ENCODE peak calls at places on chromosomes 4 and X, in ten cellular contexts. One of them, this sample, is unnamed.

GRCh38 chrX:63275127-63275526 is 76.0 kb downstream of the SPIN4 start:
- DNase-seq in CD4-positive, alpha-beta T cell: no peak
- DNase-seq in pons: peak
- DNase-seq in mesenteric fat pad: no peak
- DNase-seq in activated CD8-positive, alpha-beta memory T cell treated with anti-CD3 and anti-CD28 coated beads, Interleukin-2, amount 50 U/mL, for 48 hours: peak
- DNase-seq in left lung: no peak
- DNase-seq in Calu3: peak
- DNase-seq in SK-N-SH: peak
- DNase-seq in activated CD4-positive, alpha-beta T cell treated with anti-CD3 and anti-CD28 coated beads for 48 hours: peak
- DNase-seq in LoVo: peak
- DNase-seq in this sample: no peak

GRCh38 chr4:105369988-105370387 is 103.9 kb downstream of the PPA2 start:
- DNase-seq in CD4-positive, alpha-beta T cell: no peak
- DNase-seq in LoVo: no peak
- DNase-seq in Calu3: no peak
- DNase-seq in activated CD8-positive, alpha-beta memory T cell treated with anti-CD3 and anti-CD28 coated beads, Interleukin-2, amount 50 U/mL, for 48 hours: no peak
- DNase-seq in activated CD4-positive, alpha-beta T cell treated with anti-CD3 and anti-CD28 coated beads for 48 hours: no peak
- DNase-seq in left lung: no peak
- DNase-seq in SK-N-SH: no peak
- DNase-seq in mesenteric fat pad: no peak
- DNase-seq in pons: no peak
- DNase-seq in this sample: no peak

GRCh38 chrX:148634591-148634990 is 134.2 kb downstream of the AFF2 start:
- DNase-seq in mesenteric fat pad: no peak
- DNase-seq in Calu3: no peak
- DNase-seq in CD4-positive, alpha-beta T cell: no peak
- DNase-seq in SK-N-SH: no peak
- DNase-seq in pons: no peak
- DNase-seq in left lung: no peak
- DNase-seq in activated CD4-positive, alpha-beta T cell treated with anti-CD3 and anti-CD28 coated beads for 48 hours: no peak
- DNase-seq in LoVo: no peak
- DNase-seq in activated CD8-positive, alpha-beta memory T cell treated with anti-CD3 and anti-CD28 coated beads, Interleukin-2, amount 50 U/mL, for 48 hours: no peak
- DNase-seq in this sample: no peak

GRCh38 chr4:26237916-26238315 is 82.9 kb upstream of the RBPJ start:
- DNase-seq in SK-N-SH: no peak
- DNase-seq in CD4-positive, alpha-beta T cell: no peak
- DNase-seq in left lung: no peak
- DNase-seq in mesenteric fat pad: no peak
- DNase-seq in LoVo: no peak
- DNase-seq in activated CD4-positive, alpha-beta T cell treated with anti-CD3 and anti-CD28 coated beads for 48 hours: no peak
- DNase-seq in pons: no peak
- DNase-seq in Calu3: no peak
- DNase-seq in activated CD8-positive, alpha-beta memory T cell treated with anti-CD3 and anti-CD28 coated beads, Interleukin-2, amount 50 U/mL, for 48 hours: no peak
- DNase-seq in this sample: no peak

GRCh38 chr4:101724093-101724492 is 66.4 kb upstream of the BANK1 start:
- DNase-seq in pons: no peak
- DNase-seq in Calu3: no peak
- DNase-seq in activated CD4-positive, alpha-beta T cell treated with anti-CD3 and anti-CD28 coated beads for 48 hours: no peak
- DNase-seq in activated CD8-positive, alpha-beta memory T cell treated with anti-CD3 and anti-CD28 coated beads, Interleukin-2, amount 50 U/mL, for 48 hours: no peak
- DNase-seq in SK-N-SH: no peak
- DNase-seq in mesenteric fat pad: no peak
- DNase-seq in LoVo: no peak
- DNase-seq in CD4-positive, alpha-beta T cell: no peak
- DNase-seq in left lung: no peak
- DNase-seq in this sample: no peak

GRCh38 chr4:171812377-171813194 is 618 bp upstream of the GALNTL6 start:
- DNase-seq in activated CD4-positive, alpha-beta T cell treated with anti-CD3 and anti-CD28 coated beads for 48 hours: no peak
- DNase-seq in pons: no peak
- DNase-seq in CD4-positive, alpha-beta T cell: no peak
- DNase-seq in SK-N-SH: peak
- DNase-seq in LoVo: no peak
- DNase-seq in Calu3: no peak
- DNase-seq in mesenteric fat pad: no peak
- DNase-seq in left lung: peak
- DNase-seq in activated CD8-positive, alpha-beta memory T cell treated with anti-CD3 and anti-CD28 coated beads, Interleukin-2, amount 50 U/mL, for 48 hours: no peak
- DNase-seq in this sample: no peak

GRCh38 chrX:22345884-22346283 is 73.2 kb downstream of the CBLL2 start:
- DNase-seq in mesenteric fat pad: no peak
- DNase-seq in left lung: no peak
- DNase-seq in SK-N-SH: no peak
- DNase-seq in activated CD8-positive, alpha-beta memory T cell treated with anti-CD3 and anti-CD28 coated beads, Interleukin-2, amount 50 U/mL, for 48 hours: no peak
- DNase-seq in pons: no peak
- DNase-seq in LoVo: no peak
- DNase-seq in activated CD4-positive, alpha-beta T cell treated with anti-CD3 and anti-CD28 coated beads for 48 hours: no peak
- DNase-seq in CD4-positive, alpha-beta T cell: no peak
- DNase-seq in Calu3: no peak
- DNase-seq in this sample: no peak

GRCh38 chrX:63421411-63421810 is 70.3 kb upstream of the SPIN4 start:
- DNase-seq in SK-N-SH: no peak
- DNase-seq in left lung: no peak
- DNase-seq in activated CD4-positive, alpha-beta T cell treated with anti-CD3 and anti-CD28 coated beads for 48 hours: no peak
- DNase-seq in CD4-positive, alpha-beta T cell: no peak
- DNase-seq in LoVo: no peak
- DNase-seq in pons: no peak
- DNase-seq in activated CD8-positive, alpha-beta memory T cell treated with anti-CD3 and anti-CD28 coated beads, Interleukin-2, amount 50 U/mL, for 48 hours: no peak
- DNase-seq in Calu3: no peak
- DNase-seq in mesenteric fat pad: no peak
- DNase-seq in this sample: no peak

GRCh38 chr4:162732871-162733270 is 433.8 kb downstream of the NAF1 start:
- DNase-seq in activated CD8-positive, alpha-beta memory T cell treated with anti-CD3 and anti-CD28 coated beads, Interleukin-2, amount 50 U/mL, for 48 hours: no peak
- DNase-seq in Calu3: no peak
- DNase-seq in mesenteric fat pad: no peak
- DNase-seq in CD4-positive, alpha-beta T cell: no peak
- DNase-seq in SK-N-SH: no peak
- DNase-seq in pons: no peak
- DNase-seq in LoVo: no peak
- DNase-seq in left lung: no peak
- DNase-seq in activated CD4-positive, alpha-beta T cell treated with anti-CD3 and anti-CD28 coated beads for 48 hours: no peak
- DNase-seq in this sample: no peak

GRCh38 chr4:183746305-183747229 is 87.5 kb downstream of the TRAPPC11 start:
- DNase-seq in SK-N-SH: no peak
- DNase-seq in mesenteric fat pad: no peak
- DNase-seq in activated CD4-positive, alpha-beta T cell treated with anti-CD3 and anti-CD28 coated beads for 48 hours: no peak
- DNase-seq in LoVo: no peak
- DNase-seq in CD4-positive, alpha-beta T cell: no peak
- DNase-seq in activated CD8-positive, alpha-beta memory T cell treated with anti-CD3 and anti-CD28 coated beads, Interleukin-2, amount 50 U/mL, for 48 hours: no peak
- DNase-seq in pons: no peak
- DNase-seq in Calu3: no peak
- DNase-seq in left lung: no peak
- DNase-seq in this sample: no peak

GRCh38 chrX:108270739-108271396 is 167.4 kb downstream of the COL4A6 start:
- DNase-seq in mesenteric fat pad: no peak
- DNase-seq in Calu3: no peak
- DNase-seq in activated CD8-positive, alpha-beta memory T cell treated with anti-CD3 and anti-CD28 coated beads, Interleukin-2, amount 50 U/mL, for 48 hours: no peak
- DNase-seq in pons: no peak
- DNase-seq in CD4-positive, alpha-beta T cell: no peak
- DNase-seq in left lung: no peak
- DNase-seq in activated CD4-positive, alpha-beta T cell treated with anti-CD3 and anti-CD28 coated beads for 48 hours: no peak
- DNase-seq in LoVo: no peak
- DNase-seq in SK-N-SH: no peak
- DNase-seq in this sample: no peak

GRCh38 chrX:30364229-30364628 is 55.0 kb upstream of the NR0B1 start:
- DNase-seq in activated CD8-positive, alpha-beta memory T cell treated with anti-CD3 and anti-CD28 coated beads, Interleukin-2, amount 50 U/mL, for 48 hours: no peak
- DNase-seq in mesenteric fat pad: no peak
- DNase-seq in CD4-positive, alpha-beta T cell: no peak
- DNase-seq in SK-N-SH: no peak
- DNase-seq in Calu3: peak
- DNase-seq in activated CD4-positive, alpha-beta T cell treated with anti-CD3 and anti-CD28 coated beads for 48 hours: no peak
- DNase-seq in LoVo: no peak
- DNase-seq in pons: no peak
- DNase-seq in left lung: no peak
- DNase-seq in this sample: no peak

GRCh38 chr4:123826896-123827295 is 430.3 kb downstream of the SPRY1 start:
- DNase-seq in activated CD4-positive, alpha-beta T cell treated with anti-CD3 and anti-CD28 coated beads for 48 hours: no peak
- DNase-seq in activated CD8-positive, alpha-beta memory T cell treated with anti-CD3 and anti-CD28 coated beads, Interleukin-2, amount 50 U/mL, for 48 hours: no peak
- DNase-seq in Calu3: no peak
- DNase-seq in left lung: no peak
- DNase-seq in CD4-positive, alpha-beta T cell: no peak
- DNase-seq in pons: no peak
- DNase-seq in mesenteric fat pad: no peak
- DNase-seq in LoVo: no peak
- DNase-seq in SK-N-SH: no peak
- DNase-seq in this sample: no peak

GRCh38 chr4:26298198-26298950 is 22.4 kb upstream of the RBPJ start:
- DNase-seq in Calu3: no peak
- DNase-seq in SK-N-SH: no peak
- DNase-seq in activated CD8-positive, alpha-beta memory T cell treated with anti-CD3 and anti-CD28 coated beads, Interleukin-2, amount 50 U/mL, for 48 hours: peak
- DNase-seq in CD4-positive, alpha-beta T cell: no peak
- DNase-seq in pons: no peak
- DNase-seq in activated CD4-positive, alpha-beta T cell treated with anti-CD3 and anti-CD28 coated beads for 48 hours: no peak
- DNase-seq in mesenteric fat pad: no peak
- DNase-seq in left lung: no peak
- DNase-seq in LoVo: no peak
- DNase-seq in this sample: no peak

GRCh38 chr4:168039593-168039992 is 52.7 kb upstream of the ANXA10 start:
- DNase-seq in SK-N-SH: no peak
- DNase-seq in activated CD4-positive, alpha-beta T cell treated with anti-CD3 and anti-CD28 coated beads for 48 hours: no peak
- DNase-seq in pons: no peak
- DNase-seq in CD4-positive, alpha-beta T cell: no peak
- DNase-seq in mesenteric fat pad: no peak
- DNase-seq in left lung: no peak
- DNase-seq in activated CD8-positive, alpha-beta memory T cell treated with anti-CD3 and anti-CD28 coated beads, Interleukin-2, amount 50 U/mL, for 48 hours: no peak
- DNase-seq in LoVo: no peak
- DNase-seq in Calu3: no peak
- DNase-seq in this sample: no peak

GRCh38 chrX:46561931-46562721 is 11.4 kb upstream of the CHST7 start:
- DNase-seq in left lung: no peak
- DNase-seq in pons: peak
- DNase-seq in CD4-positive, alpha-beta T cell: no peak
- DNase-seq in LoVo: no peak
- DNase-seq in activated CD4-positive, alpha-beta T cell treated with anti-CD3 and anti-CD28 coated beads for 48 hours: peak
- DNase-seq in activated CD8-positive, alpha-beta memory T cell treated with anti-CD3 and anti-CD28 coated beads, Interleukin-2, amount 50 U/mL, for 48 hours: no peak
- DNase-seq in SK-N-SH: no peak
- DNase-seq in mesenteric fat pad: no peak
- DNase-seq in Calu3: no peak
- DNase-seq in this sample: no peak

GRCh38 chr4:10278071-10278470 is 161.5 kb upstream of the WDR1 start:
- DNase-seq in activated CD8-positive, alpha-beta memory T cell treated with anti-CD3 and anti-CD28 coated beads, Interleukin-2, amount 50 U/mL, for 48 hours: no peak
- DNase-seq in CD4-positive, alpha-beta T cell: no peak
- DNase-seq in activated CD4-positive, alpha-beta T cell treated with anti-CD3 and anti-CD28 coated beads for 48 hours: no peak
- DNase-seq in left lung: no peak
- DNase-seq in mesenteric fat pad: no peak
- DNase-seq in LoVo: no peak
- DNase-seq in pons: no peak
- DNase-seq in SK-N-SH: no peak
- DNase-seq in Calu3: no peak
- DNase-seq in this sample: no peak

GRCh38 chr4:88035292-88035691 is 27.9 kb downstream of the PKD2 start:
- DNase-seq in SK-N-SH: no peak
- DNase-seq in activated CD8-positive, alpha-beta memory T cell treated with anti-CD3 and anti-CD28 coated beads, Interleukin-2, amount 50 U/mL, for 48 hours: no peak
- DNase-seq in pons: no peak
- DNase-seq in left lung: no peak
- DNase-seq in mesenteric fat pad: no peak
- DNase-seq in Calu3: no peak
- DNase-seq in LoVo: no peak
- DNase-seq in activated CD4-positive, alpha-beta T cell treated with anti-CD3 and anti-CD28 coated beads for 48 hours: no peak
- DNase-seq in CD4-positive, alpha-beta T cell: no peak
- DNase-seq in this sample: no peak

GRCh38 chrX:153781428-153782047 is 697 bp downstream of the SRPK3 start:
- DNase-seq in left lung: no peak
- DNase-seq in SK-N-SH: no peak
- DNase-seq in mesenteric fat pad: no peak
- DNase-seq in LoVo: no peak
- DNase-seq in CD4-positive, alpha-beta T cell: no peak
- DNase-seq in pons: no peak
- DNase-seq in activated CD4-positive, alpha-beta T cell treated with anti-CD3 and anti-CD28 coated beads for 48 hours: no peak
- DNase-seq in activated CD8-positive, alpha-beta memory T cell treated with anti-CD3 and anti-CD28 coated beads, Interleukin-2, amount 50 U/mL, for 48 hours: no peak
- DNase-seq in Calu3: no peak
- DNase-seq in this sample: no peak

GRCh38 chr4:53116959-53117358 is 248.9 kb downstream of the SCFD2 start:
- DNase-seq in activated CD8-positive, alpha-beta memory T cell treated with anti-CD3 and anti-CD28 coated beads, Interleukin-2, amount 50 U/mL, for 48 hours: no peak
- DNase-seq in Calu3: no peak
- DNase-seq in SK-N-SH: no peak
- DNase-seq in activated CD4-positive, alpha-beta T cell treated with anti-CD3 and anti-CD28 coated beads for 48 hours: no peak
- DNase-seq in pons: no peak
- DNase-seq in left lung: no peak
- DNase-seq in mesenteric fat pad: no peak
- DNase-seq in CD4-positive, alpha-beta T cell: no peak
- DNase-seq in LoVo: no peak
- DNase-seq in this sample: no peak

GRCh38 chr4:31088600-31089230 is 368.5 kb downstream of the PCDH7 start:
- DNase-seq in LoVo: no peak
- DNase-seq in activated CD8-positive, alpha-beta memory T cell treated with anti-CD3 and anti-CD28 coated beads, Interleukin-2, amount 50 U/mL, for 48 hours: no peak
- DNase-seq in SK-N-SH: no peak
- DNase-seq in mesenteric fat pad: no peak
- DNase-seq in activated CD4-positive, alpha-beta T cell treated with anti-CD3 and anti-CD28 coated beads for 48 hours: no peak
- DNase-seq in pons: no peak
- DNase-seq in Calu3: no peak
- DNase-seq in left lung: no peak
- DNase-seq in CD4-positive, alpha-beta T cell: no peak
- DNase-seq in this sample: no peak

GRCh38 chr4:77994194-77994721 is 62.9 kb upstream of the FRAS1 start:
- DNase-seq in activated CD4-positive, alpha-beta T cell treated with anti-CD3 and anti-CD28 coated beads for 48 hours: peak
- DNase-seq in pons: peak
- DNase-seq in LoVo: peak
- DNase-seq in mesenteric fat pad: no peak
- DNase-seq in CD4-positive, alpha-beta T cell: no peak
- DNase-seq in left lung: no peak
- DNase-seq in activated CD8-positive, alpha-beta memory T cell treated with anti-CD3 and anti-CD28 coated beads, Interleukin-2, amount 50 U/mL, for 48 hours: no peak
- DNase-seq in Calu3: peak
- DNase-seq in SK-N-SH: peak
- DNase-seq in this sample: no peak

GRCh38 chr4:115834441-115834840 is 721.0 kb upstream of the NDST4 start:
- DNase-seq in activated CD8-positive, alpha-beta memory T cell treated with anti-CD3 and anti-CD28 coated beads, Interleukin-2, amount 50 U/mL, for 48 hours: no peak
- DNase-seq in pons: no peak
- DNase-seq in Calu3: peak
- DNase-seq in mesenteric fat pad: peak
- DNase-seq in SK-N-SH: no peak
- DNase-seq in CD4-positive, alpha-beta T cell: no peak
- DNase-seq in left lung: no peak
- DNase-seq in LoVo: peak
- DNase-seq in activated CD4-positive, alpha-beta T cell treated with anti-CD3 and anti-CD28 coated beads for 48 hours: no peak
- DNase-seq in this sample: no peak

GRCh38 chr4:112881842-112882241 is 167.6 kb upstream of the ANK2 start:
- DNase-seq in Calu3: no peak
- DNase-seq in CD4-positive, alpha-beta T cell: no peak
- DNase-seq in SK-N-SH: no peak
- DNase-seq in pons: no peak
- DNase-seq in activated CD8-positive, alpha-beta memory T cell treated with anti-CD3 and anti-CD28 coated beads, Interleukin-2, amount 50 U/mL, for 48 hours: no peak
- DNase-seq in LoVo: no peak
- DNase-seq in left lung: no peak
- DNase-seq in mesenteric fat pad: no peak
- DNase-seq in activated CD4-positive, alpha-beta T cell treated with anti-CD3 and anti-CD28 coated beads for 48 hours: no peak
- DNase-seq in this sample: no peak

GRCh38 chrX:21004835-21005234 is 369.4 kb upstream of the CNKSR2 start:
- DNase-seq in activated CD8-positive, alpha-beta memory T cell treated with anti-CD3 and anti-CD28 coated beads, Interleukin-2, amount 50 U/mL, for 48 hours: no peak
- DNase-seq in SK-N-SH: no peak
- DNase-seq in Calu3: no peak
- DNase-seq in LoVo: no peak
- DNase-seq in activated CD4-positive, alpha-beta T cell treated with anti-CD3 and anti-CD28 coated beads for 48 hours: no peak
- DNase-seq in mesenteric fat pad: no peak
- DNase-seq in left lung: no peak
- DNase-seq in CD4-positive, alpha-beta T cell: no peak
- DNase-seq in pons: no peak
- DNase-seq in this sample: no peak

GRCh38 chr4:83771113-83771705 is 235.3 kb downstream of the GPAT3 start:
- DNase-seq in activated CD8-positive, alpha-beta memory T cell treated with anti-CD3 and anti-CD28 coated beads, Interleukin-2, amount 50 U/mL, for 48 hours: no peak
- DNase-seq in Calu3: peak
- DNase-seq in SK-N-SH: peak
- DNase-seq in left lung: peak
- DNase-seq in pons: peak
- DNase-seq in LoVo: peak
- DNase-seq in CD4-positive, alpha-beta T cell: no peak
- DNase-seq in mesenteric fat pad: no peak
- DNase-seq in activated CD4-positive, alpha-beta T cell treated with anti-CD3 and anti-CD28 coated beads for 48 hours: peak
- DNase-seq in this sample: no peak

GRCh38 chr4:64781737-64782326 is 372.6 kb upstream of the TECRL start:
- DNase-seq in CD4-positive, alpha-beta T cell: no peak
- DNase-seq in activated CD8-positive, alpha-beta memory T cell treated with anti-CD3 and anti-CD28 coated beads, Interleukin-2, amount 50 U/mL, for 48 hours: no peak
- DNase-seq in activated CD4-positive, alpha-beta T cell treated with anti-CD3 and anti-CD28 coated beads for 48 hours: no peak
- DNase-seq in left lung: no peak
- DNase-seq in LoVo: peak
- DNase-seq in mesenteric fat pad: no peak
- DNase-seq in Calu3: peak
- DNase-seq in pons: peak
- DNase-seq in SK-N-SH: peak
- DNase-seq in this sample: no peak

GRCh38 chrX:39170432-39170831 is 369.2 kb downstream of the MID1IP1 start:
- DNase-seq in mesenteric fat pad: no peak
- DNase-seq in activated CD4-positive, alpha-beta T cell treated with anti-CD3 and anti-CD28 coated beads for 48 hours: no peak
- DNase-seq in activated CD8-positive, alpha-beta memory T cell treated with anti-CD3 and anti-CD28 coated beads, Interleukin-2, amount 50 U/mL, for 48 hours: no peak
- DNase-seq in SK-N-SH: no peak
- DNase-seq in LoVo: no peak
- DNase-seq in left lung: no peak
- DNase-seq in CD4-positive, alpha-beta T cell: no peak
- DNase-seq in Calu3: no peak
- DNase-seq in pons: no peak
- DNase-seq in this sample: no peak